ENCODE peak calls at places on chromosomes 3 and 15, in ten cellular contexts. U is activated CD4-positive, alpha-beta memory T cell treated with anti-CD3 and anti-CD28 coated beads for 36 hours; E is stimulated activated CD4-positive, alpha-beta T cell treated with anti-CD3 and anti-CD28 coated beads, TNF-alpha, amount 100 ng/mL, for 1 hour; V is AG04449; W is amygdala; M is GM03348; N is activated CD4-positive, alpha-beta T cell treated with anti-CD3 and anti-CD28 coated beads, Interleukin-2, amount 50 U/mL, for 4 hours; S is BE2C; H is H1; L is endothelial cell. O is an unnamed sample.

GRCh38 chr3:48507256-48508061 is 3.5 kb upstream of the SHISA5 start:
- DNase-seq in S (peak), W (peak), L (peak), E (peak), H (peak), V (no peak), N (peak), M (peak), U (peak), O (no peak)

GRCh38 chr3:168620854-168621253 is 525.1 kb upstream of the GOLIM4 start:
- DNase-seq in H (peak), V (no peak), L (peak), U (no peak), M (peak), E (no peak), N (no peak), W (peak), S (peak), O (no peak)

GRCh38 chr3:13420051-13420816 is at the start of gene NUP210:
- DNase-seq in W (peak), V (no peak), M (no peak), L (peak), N (no peak), E (no peak), S (peak), U (peak), H (no peak), O (no peak)

GRCh38 chr3:194730369-194730768 is 44.7 kb downstream of the FAM43A start:
- DNase-seq in N (no peak), H (no peak), E (no peak), V (no peak), M (no peak), S (peak), L (no peak), U (no peak), W (no peak), O (no peak)

GRCh38 chr3:157500232-157500631 is 3.0 kb downstream of the VEPH1 start:
- DNase-seq in L (no peak), S (no peak), W (no peak), E (no peak), N (no peak), H (no peak), M (no peak), V (no peak), U (no peak), O (no peak)

GRCh38 chr15:63052128-63052826 is 9.7 kb downstream of the TPM1 start:
- DNase-seq in E (no peak), S (no peak), W (no peak), L (no peak), N (no peak), M (no peak), H (no peak), U (no peak), V (no peak), O (no peak)

GRCh38 chr3:50164056-50164455 is 8.9 kb downstream of the SEMA3F start:
- DNase-seq in N (no peak), E (no peak), H (no peak), L (no peak), V (peak), M (peak), U (no peak), W (peak), S (no peak), O (peak)

GRCh38 chr3:176927280-176927679 is 270.0 kb downstream of the TBL1XR1 start:
- DNase-seq in W (no peak), H (no peak), U (no peak), L (no peak), E (no peak), N (no peak), M (no peak), V (no peak), S (no peak), O (no peak)

GRCh38 chr3:134328846-134329245 is 45.4 kb downstream of the AMOTL2 start:
- DNase-seq in N (no peak), H (no peak), U (no peak), E (no peak), W (no peak), V (no peak), M (no peak), S (no peak), L (no peak), O (no peak)

GRCh38 chr3:31439888-31440287 is 92.8 kb upstream of the STT3B start:
- DNase-seq in M (no peak), U (no peak), W (no peak), S (no peak), E (no peak), V (no peak), L (no peak), H (no peak), N (no peak), O (no peak)

O was measured in BJ.